ENCODE peak calls at places on chromosomes 1 and 21, in four cellular contexts. L is cardiac muscle cell; J is stimulated activated CD4-positive, alpha-beta T cell treated with anti-CD3 and anti-CD28 coated beads, Interleukin-2, amount 100 ng/mL, for 24 hours; E is psoas muscle. D is an unnamed sample.
A peak's percentile ranks its signal among the peaks of the same experiment; 100 is the strongest.

GRCh38 chr1:64126581-64126980 is 76.8 kb upstream of the UBE2U start:
- DNase-seq in E (no peak), L (no peak), J (no peak), D (no peak)

GRCh38 chr1:152461544-152461943 is 47.5 kb upstream of the CRNN start:
- DNase-seq in L (peak; percentile 82), E (no peak), J (peak; percentile 65), D (no peak)

GRCh38 chr21:46634966-46635323 is 529 bp upstream of the PRMT2 start:
- DNase-seq in E (no peak), L (peak; percentile 92), J (no peak), D (peak; percentile 89)

GRCh38 chr1:150362721-150363425 is 1.1 kb upstream of the RPRD2 start:
- DNase-seq in J (peak; percentile 34), E (no peak), L (no peak), D (no peak)

GRCh38 chr1:228163776-228164534 is 1.6 kb upstream of the IBA57 start:
- DNase-seq in J (no peak), L (no peak), E (peak; percentile 55), D (no peak)

GRCh38 chr1:97063532-97063931 is 341.9 kb downstream of the PTBP2 start:
- DNase-seq in E (no peak), J (no peak), L (peak; percentile 25), D (peak; percentile 33)

GRCh38 chr1:178160736-178161475 is 67.0 kb downstream of the RASAL2 start:
- DNase-seq in J (no peak), L (no peak), E (no peak), D (no peak)

GRCh38 chr21:33384851-33385331 is 18.3 kb upstream of the IFNGR2 start:
- DNase-seq in E (no peak), J (peak; percentile 21), L (no peak), D (no peak)

GRCh38 chr1:10087210-10087609 is 54.5 kb downstream of the UBE4B start:
- DNase-seq in J (no peak), E (no peak), L (no peak), D (no peak)

GRCh38 chr1:151829352-151830046 is 2.1 kb downstream of the RORC start:
- DNase-seq in E (no peak), L (no peak), J (no peak), D (no peak)

GRCh38 chr1:168752171-168752570 is 23.2 kb upstream of the DPT start:
- DNase-seq in L (peak; percentile 78), J (no peak), E (no peak), D (peak; percentile 59)

GRCh38 chr1:156433032-156433431 is 64.0 kb downstream of the RHBG start:
- DNase-seq in L (no peak), E (no peak), J (no peak), D (no peak)

GRCh38 chr1:44733365-44733764 is 2.4 kb upstream of the RNU5D-1 start:
- DNase-seq in E (no peak), L (peak; percentile 71), J (no peak), D (no peak)

GRCh38 chr1:153626929-153627796 is at the start of gene S100A13:
- DNase-seq in J (no peak), E (peak; percentile 92), L (peak; percentile 97), D (peak; percentile 91)

GRCh38 chr1:11037740-11038182 is 9.3 kb downstream of the MASP2 start:
- DNase-seq in J (peak; percentile 93), L (peak; percentile 91), E (peak; percentile 93), D (peak; percentile 93)

GRCh38 chr1:236039736-236040670 is 24.9 kb downstream of the NID1 start:
- DNase-seq in J (no peak), L (peak; percentile 60), E (no peak), D (peak; percentile 59)

GRCh38 chr1:30782361-30783243 is 25.0 kb upstream of the LAPTM5 start:
- DNase-seq in L (peak; percentile 71), J (peak; percentile 80), E (peak; percentile 82), D (peak; percentile 85)

GRCh38 chr1:40897499-40897898 is 35.3 kb upstream of the CITED4 start:
- DNase-seq in J (no peak), L (no peak), E (no peak), D (no peak)

GRCh38 chr1:21931171-21932093 is 5.7 kb downstream of the HSPG2 start:
- DNase-seq in E (peak; percentile 83), L (peak; percentile 93), J (no peak), D (peak; percentile 86)

GRCh38 chr1:1559066-1559465 is 15.6 kb downstream of the SSU72 start:
- DNase-seq in E (no peak), L (no peak), J (no peak), D (no peak)

GRCh38 chr1:159800177-159800935 is 1.8 kb upstream of the FCRL6 start:
- DNase-seq in L (no peak), E (no peak), J (no peak), D (no peak)

GRCh38 chr1:147243228-147243685 is 773 bp downstream of the CHD1L start:
- DNase-seq in E (no peak), L (no peak), J (peak; percentile 42), D (peak; percentile 44)

GRCh38 chr1:40389234-40389815 is 15.8 kb downstream of the SMAP2 start:
- DNase-seq in J (no peak), E (no peak), L (no peak), D (no peak)

GRCh38 chr1:30409476-30410152 is 313.8 kb downstream of the MATN1 start:
- DNase-seq in L (no peak), J (no peak), E (no peak), D (no peak)

GRCh38 chr1:16047791-16048475 is 4.4 kb downstream of the CLCNKB start:
- DNase-seq in J (no peak), L (no peak), E (no peak), D (no peak)

GRCh38 chr1:151828931-151829330 is 2.7 kb downstream of the RORC start:
- DNase-seq in E (peak; percentile 80), J (no peak), L (peak; percentile 84), D (peak; percentile 80)

GRCh38 chr1:199545780-199546179 is 481.7 kb upstream of the NR5A2 start:
- DNase-seq in E (no peak), L (peak; percentile 1), J (no peak), D (peak; percentile 25)

GRCh38 chr1:94009304-94009703 is 100.1 kb upstream of the GCLM start:
- DNase-seq in L (no peak), J (no peak), E (no peak), D (no peak)

GRCh38 chr1:236893626-236894545 is 98.8 kb downstream of the MTR start:
- DNase-seq in E (no peak), J (no peak), L (no peak), D (no peak)

GRCh38 chr1:24233684-24234600 is 46.9 kb upstream of the IFNLR1 start:
- DNase-seq in L (peak; percentile 23), J (no peak), E (no peak), D (no peak)

GRCh38 chr1:77539510-77540142 is 142.8 kb downstream of the ZZZ3 start:
- DNase-seq in L (peak; percentile 85), E (no peak), J (no peak), D (no peak)

GRCh38 chr1:104765115-104765514 is 1015.4 kb downstream of the AMY1C start:
- DNase-seq in L (no peak), E (no peak), J (no peak), D (peak; percentile 14)

GRCh38 chr1:37032660-37033354 is 1.5 kb downstream of the GRIK3 start:
- DNase-seq in J (no peak), E (no peak), L (no peak), D (no peak)

GRCh38 chr1:155050560-155051341 is at the start of gene ADAM15:
- DNase-seq in J (peak; percentile 86), L (peak; percentile 70), E (peak; percentile 93), D (peak; percentile 93)

GRCh38 chr1:233240839-233241682 is 54.5 kb downstream of the PCNX2 start:
- DNase-seq in L (peak; percentile 75), E (peak; percentile 78), J (peak; percentile 7), D (peak; percentile 85)

GRCh38 chr1:27624467-27625233 is 10.3 kb downstream of the FGR start:
- DNase-seq in J (no peak), L (no peak), E (no peak), D (no peak)

GRCh38 chr1:175419684-175420490 is 227.3 kb upstream of the KIAA0040 start:
- DNase-seq in E (no peak), L (no peak), J (no peak), D (peak; percentile 27)

GRCh38 chr1:235852887-235853286 is 13.8 kb downstream of the LYST start:
- DNase-seq in E (no peak), J (no peak), L (peak; percentile 67), D (no peak)

GRCh38 chr1:168273575-168273974 is 7.1 kb upstream of the TBX19 start:
- DNase-seq in J (no peak), E (no peak), L (no peak), D (no peak)